ENCODE peak calls at places on chromosomes 13 and 19, in four cellular contexts. One of them, this sample, is unnamed.

GRCh38 chr13:59891053-59891452 is 272.7 kb downstream of the DIAPH3 start:
- DNase-seq in cardiac septum: no peak
- DNase-seq in NCI-H2081: no peak
- DNase-seq in LoVo: no peak
- DNase-seq in this sample: no peak

GRCh38 chr19:53772943-53773342 is 51.2 kb downstream of the NLRP12 start:
- DNase-seq in cardiac septum: no peak
- DNase-seq in LoVo: peak
- DNase-seq in NCI-H2081: peak
- DNase-seq in this sample: peak

GRCh38 chr19:31548941-31549340 is 199.7 kb upstream of the TSHZ3 start:
- DNase-seq in cardiac septum: peak
- DNase-seq in LoVo: no peak
- DNase-seq in NCI-H2081: no peak
- DNase-seq in this sample: no peak

GRCh38 chr13:44132710-44133109 is 240.9 kb upstream of the SERP2 start:
- DNase-seq in NCI-H2081: no peak
- DNase-seq in cardiac septum: peak
- DNase-seq in LoVo: peak
- DNase-seq in this sample: no peak

GRCh38 chr13:70424428-70424827 is 316.2 kb upstream of the KLHL1 start:
- DNase-seq in NCI-H2081: peak
- DNase-seq in LoVo: no peak
- DNase-seq in cardiac septum: no peak
- DNase-seq in this sample: no peak

GRCh38 chr19:16367269-16367683 is 42.6 kb downstream of the KLF2 start:
- DNase-seq in cardiac septum: no peak
- DNase-seq in NCI-H2081: no peak
- DNase-seq in LoVo: no peak
- DNase-seq in this sample: no peak

GRCh38 chr19:43605875-43606568 is 5.9 kb upstream of the SRRM5 start:
- DNase-seq in cardiac septum: no peak
- DNase-seq in LoVo: no peak
- DNase-seq in NCI-H2081: peak
- DNase-seq in this sample: no peak

GRCh38 chr19:50548191-50549058 is 19.8 kb downstream of the LRRC4B start:
- DNase-seq in cardiac septum: no peak
- DNase-seq in LoVo: no peak
- DNase-seq in NCI-H2081: no peak
- DNase-seq in this sample: no peak

GRCh38 chr13:98801626-98802418 is 49.4 kb upstream of the SLC15A1 start:
- DNase-seq in cardiac septum: no peak
- DNase-seq in LoVo: no peak
- DNase-seq in NCI-H2081: no peak
- DNase-seq in this sample: peak

GRCh38 chr13:52053460-52053859 is 29.0 kb downstream of the UTP14C start:
- DNase-seq in cardiac septum: no peak
- DNase-seq in LoVo: no peak
- DNase-seq in NCI-H2081: no peak
- DNase-seq in this sample: no peak

GRCh38 chr13:93824286-93824685 is 597.7 kb downstream of the GPC6 start:
- DNase-seq in NCI-H2081: no peak
- DNase-seq in LoVo: no peak
- DNase-seq in cardiac septum: no peak
- DNase-seq in this sample: no peak

GRCh38 chr19:54312436-54313362 is at the start of gene LILRA5:
- DNase-seq in cardiac septum: peak
- DNase-seq in NCI-H2081: no peak
- DNase-seq in LoVo: no peak
- DNase-seq in this sample: no peak

GRCh38 chr13:81781471-81781870 is 1440.5 kb upstream of the SPRY2 start:
- DNase-seq in LoVo: no peak
- DNase-seq in NCI-H2081: no peak
- DNase-seq in cardiac septum: no peak
- DNase-seq in this sample: no peak

GRCh38 chr13:59399513-59399912 is 764.2 kb downstream of the DIAPH3 start:
- DNase-seq in LoVo: no peak
- DNase-seq in cardiac septum: no peak
- DNase-seq in NCI-H2081: no peak
- DNase-seq in this sample: no peak

GRCh38 chr19:5470264-5470671 is 15.1 kb downstream of the ZNRF4 start:
- DNase-seq in LoVo: peak
- DNase-seq in NCI-H2081: no peak
- DNase-seq in cardiac septum: no peak
- DNase-seq in this sample: no peak

GRCh38 chr19:27846944-27847343 is 1366.0 kb downstream of the UQCRFS1 start:
- DNase-seq in cardiac septum: no peak
- DNase-seq in NCI-H2081: no peak
- DNase-seq in LoVo: no peak
- DNase-seq in this sample: no peak

GRCh38 chr13:103694471-103694870 is 628.3 kb upstream of the SLC10A2 start:
- DNase-seq in NCI-H2081: no peak
- DNase-seq in LoVo: no peak
- DNase-seq in cardiac septum: no peak
- DNase-seq in this sample: no peak

GRCh38 chr19:37988758-37989635 is 82.0 kb downstream of the SIPA1L3 start:
- DNase-seq in LoVo: no peak
- DNase-seq in NCI-H2081: no peak
- DNase-seq in cardiac septum: no peak
- DNase-seq in this sample: no peak